ENCODE peak calls at places on chromosomes 12 and 14, in six cellular contexts. E is colonic mucosa, O is stomach, S is psoas muscle, D is MM.1S, Z is A549. M is an unnamed sample. For H3K9me3 and H3K4me1, the result is how much of the 10 kb centered on the place peaks cover.

GRCh38 chr12:84201976-84202375 is 710.6 kb downstream of the SLC6A15 start:
- DNase-seq in Z (no peak), E (no peak), S (no peak), D (no peak), O (no peak), M (no peak)

GRCh38 chr14:103016071-103016470 is 41.3 kb downstream of the CDC42BPB start:
- DNase-seq in O (no peak), D (no peak), Z (no peak), S (peak), E (no peak), M (peak)

GRCh38 chr14:101103321-101103901 is 199.9 kb upstream of the RTL1 start:
- DNase-seq in D (no peak), E (peak), Z (no peak), S (no peak), O (peak), M (no peak)

GRCh38 chr12:70045036-70045435 is 198.2 kb upstream of the CNOT2 start:
- DNase-seq in E (peak), Z (no peak), D (no peak), S (no peak), O (no peak), M (no peak)

GRCh38 chr14:51095854-51096823 is 1.2 kb upstream of the TRIM9 start:
- DNase-seq in S (peak), E (peak), D (no peak), Z (peak), O (no peak), M (no peak)

GRCh38 chr12:95218164-95218851 is 701 bp downstream of the VEZT start:
- DNase-seq in D (peak), Z (peak), E (peak), O (no peak), S (no peak), M (no peak)

GRCh38 chr14:79293482-79293881 is 917.8 kb downstream of the DIO2 start:
- DNase-seq in O (no peak), E (no peak), S (no peak), D (no peak), Z (no peak), M (no peak)

GRCh38 chr12:95674088-95674595 is 116.4 kb downstream of the NTN4 start:
- DNase-seq in O (no peak), S (no peak), Z (no peak), E (no peak), D (no peak), M (no peak)

GRCh38 chr12:31523306-31523705 is 67.6 kb downstream of the DENND5B start:
- DNase-seq in S (no peak), Z (no peak), E (no peak), O (no peak), D (no peak), M (no peak)

GRCh38 chr14:75917322-75918251 is 64.2 kb downstream of the TGFB3 start:
- DNase-seq in Z (no peak), S (no peak), E (no peak), O (no peak), D (no peak), M (no peak)

GRCh38 chr14:93035917-93036651 is 79.6 kb downstream of the ITPK1 start:
- DNase-seq in O (no peak), E (no peak), D (no peak), S (peak), Z (no peak), M (no peak)

GRCh38 chr14:99360774-99361595 is 89.0 kb upstream of the BCL11B start:
- DNase-seq in Z (peak), E (no peak), S (no peak), O (no peak), D (no peak), M (no peak)

GRCh38 chr12:51351913-51352532 is 5.5 kb upstream of the CELA1 start:
- DNase-seq in Z (peak), E (peak), S (no peak), D (no peak), O (no peak), M (no peak)

GRCh38 chr14:75070383-75070782 is 942 bp downstream of the ZC2HC1C start:
- DNase-seq in D (no peak), S (peak), Z (no peak), E (no peak), O (no peak), M (no peak)

GRCh38 chr12:2264622-2265306 is 212.0 kb downstream of the CACNA1C start:
- DNase-seq in E (no peak), D (no peak), S (peak), Z (no peak), O (no peak), M (no peak)

GRCh38 chr12:171743-172705 is 41.9 kb downstream of the SLC6A12 start:
- DNase-seq in D (no peak), Z (no peak), E (peak), S (no peak), O (peak), M (no peak)

GRCh38 chr12:83664650-83665049 is 977.9 kb downstream of the TMTC2 start:
- DNase-seq in O (no peak), S (no peak), D (no peak), Z (no peak), E (no peak), M (no peak)

GRCh38 chr12:106976013-106976658 is 10.8 kb downstream of the MTERF2 start:
- DNase-seq in D (no peak), S (no peak), E (no peak), Z (no peak), O (no peak), M (no peak)

GRCh38 chr14:83419420-83419819 is 1885.8 kb upstream of the SEL1L start:
- DNase-seq in Z (no peak), O (no peak), D (no peak), E (no peak), S (no peak), M (no peak)

GRCh38 chr12:80763874-80764273 is 47.2 kb downstream of the MYF5 start:
- DNase-seq in Z (no peak), E (no peak), S (no peak), D (peak), O (no peak), M (no peak)

GRCh38 chr14:34951286-34951685 is 31.5 kb upstream of the SRP54 start:
- DNase-seq in D (no peak), S (no peak), Z (no peak), E (no peak), O (no peak), M (no peak)

GRCh38 chr14:104126753-104127152 is 11.6 kb upstream of the KIF26A start:
- DNase-seq in S (no peak), Z (no peak), O (no peak), E (no peak), D (no peak), M (no peak)

GRCh38 chr14:104131968-104132732 is 6.2 kb upstream of the KIF26A start:
- DNase-seq in O (no peak), E (no peak), S (peak), D (no peak), Z (no peak), M (no peak)

GRCh38 chr14:104130974-104131651 is 7.3 kb upstream of the KIF26A start:
- DNase-seq in S (peak), E (peak), D (peak), O (peak), Z (peak), M (peak)

GRCh38 chr14:104129556-104129955 is 8.8 kb upstream of the KIF26A start:
- DNase-seq in Z (no peak), O (no peak), S (no peak), D (no peak), E (no peak), M (no peak)

DNA sequence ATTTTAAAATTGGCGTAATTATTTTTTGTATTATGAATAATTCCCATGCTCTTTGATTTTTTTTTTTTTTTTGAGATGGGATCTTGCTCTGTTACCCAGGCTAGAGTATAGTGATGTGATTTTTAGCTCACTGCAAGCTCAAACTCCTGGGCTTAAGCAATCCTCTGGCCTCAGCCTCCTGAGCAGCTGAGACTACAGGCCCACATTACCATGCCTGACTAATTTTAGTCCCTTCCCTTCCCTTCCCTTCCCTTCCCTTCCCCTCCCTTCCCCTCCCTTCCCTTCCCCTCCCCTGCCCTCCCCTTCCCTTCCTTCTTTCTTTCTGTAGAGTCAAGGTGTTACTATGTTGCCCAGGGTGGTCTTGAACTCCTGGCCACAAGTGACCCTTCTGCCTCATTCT is 9.4 kb upstream of the KIF26A start:
- DNase-seq in E (no peak), O (no peak), S (no peak), D (no peak), Z (no peak), M (no peak)
- H3K9me3 ChIP-seq in E (under half), O (under half), S (under half), D (under half), Z (half or more), M (under half)

GRCh38 chr12:6340745-6341438 is 984 bp downstream of the TNFRSF1A start:
- DNase-seq in D (no peak), E (no peak), Z (no peak), O (no peak), S (no peak), M (no peak)
- H3K4me1 ChIP-seq in D (under half), E (under half), Z (half or more), O (half or more), S (under half), M (under half)

GRCh38 chr12:120007272-120007671 is 18.2 kb downstream of the BICDL1 start:
- DNase-seq in D (no peak), E (no peak), Z (no peak), S (no peak), O (no peak), M (no peak)
- H3K27ac ChIP-seq in D (no peak), E (no peak), Z (no peak), S (no peak), O (no peak), M (no peak)

GRCh38 chr12:59446156-59446555 is 149.7 kb upstream of the SLC16A7 start:
- DNase-seq in E (no peak), O (no peak), D (no peak), Z (no peak), S (no peak), M (no peak)

GRCh38 chr12:59444932-59445331 is 150.9 kb upstream of the SLC16A7 start:
- DNase-seq in O (no peak), Z (no peak), S (no peak), D (no peak), E (no peak), M (no peak)
- H3K9me3 ChIP-seq in O (under half), Z (under half), S (under half), D (under half), E (under half), M (under half)

GRCh38 chr14:69695664-69696527 is 71.0 kb upstream of the SRSF5 start:
- DNase-seq in E (peak), S (no peak), Z (no peak), D (no peak), O (peak), M (no peak)
- H3K4me1 ChIP-seq in E (under half), S (half or more), Z (under half), D (under half), O (half or more), M (under half)

GRCh38 chr14:53883739-53884138 is 72.9 kb downstream of the BMP4 start:
- DNase-seq in Z (no peak), S (no peak), O (no peak), E (no peak), D (no peak), M (no peak)
- H3K27ac ChIP-seq in Z (no peak), S (no peak), O (no peak), E (no peak), D (no peak), M (no peak)

DNA sequence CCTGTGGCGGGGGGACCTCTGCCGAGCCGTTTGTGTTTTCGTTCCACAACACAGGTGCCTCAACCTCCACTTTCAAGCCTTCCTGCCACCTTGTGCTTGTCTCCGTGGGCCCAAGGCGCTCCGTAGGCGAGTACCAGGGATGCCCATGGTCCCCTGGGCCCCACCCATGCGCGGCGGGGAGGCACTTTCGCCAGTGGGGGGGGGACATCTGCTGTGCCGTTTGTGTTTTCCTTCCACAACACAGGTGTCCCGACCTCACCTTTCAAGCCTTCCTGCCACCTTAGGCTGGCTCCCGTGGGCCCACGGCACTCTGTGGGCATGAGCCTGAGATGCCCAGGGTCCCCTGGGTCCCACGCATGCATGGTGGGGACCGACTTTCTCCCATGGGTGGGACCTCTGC is 335.9 kb downstream of the ALG10 start:
- DNase-seq in O (no peak), E (no peak), S (no peak), Z (no peak), D (no peak), M (no peak)
- H3K9me3 ChIP-seq in O (half or more), E (under half), S (under half), Z (under half), D (under half), M (under half)

GRCh38 chr12:117046861-117047530 is 52.2 kb downstream of the TESC start:
- DNase-seq in D (no peak), S (no peak), E (no peak), Z (no peak), O (no peak), M (no peak)
- H3K4me1 ChIP-seq in D (under half), S (under half), E (under half), Z (under half), O (under half), M (under half)

GRCh38 chr14:32728526-32728925 is 210.2 kb upstream of the NPAS3 start:
- DNase-seq in Z (no peak), E (no peak), O (no peak), S (no peak), D (no peak), M (no peak)
- H3K27ac ChIP-seq in Z (no peak), E (no peak), O (no peak), S (no peak), D (no peak), M (no peak)

GRCh38 chr14:61429316-61429715 is 107.9 kb downstream of the PRKCH start:
- DNase-seq in E (no peak), Z (no peak), D (no peak), S (no peak), O (no peak), M (no peak)
- H3K9me3 ChIP-seq in E (under half), Z (under half), D (under half), S (under half), O (under half), M (under half)